ENCODE peak calls at places on chromosomes 1 and 21, in five cellular contexts. S is IMR-90, D is fibroblast of lung, W is tibial nerve, C is mucosa of descending colon. M is an unnamed sample. For H3K4me1, the result is how much of the 10 kb centered on the place peaks cover.

GRCh38 chr1:78043436-78043835 is 2.3 kb upstream of the GIPC2 start:
- DNase-seq in S (no peak), C (no peak), W (no peak), D (no peak), M (no peak)

GRCh38 chr1:81703736-81704463 is 96.8 kb upstream of the ADGRL2 start:
- DNase-seq in C (no peak), D (peak), S (peak), W (no peak), M (no peak)

GRCh38 chr1:94083653-94084052 is 37.3 kb downstream of the ABCA4 start:
- DNase-seq in C (no peak), D (no peak), S (no peak), W (no peak), M (no peak)

GRCh38 chr1:25799758-25800537 is at the start of gene SELENON:
- DNase-seq in S (peak), D (peak), C (peak), W (no peak), M (no peak)

GRCh38 chr1:31782066-31782762 is 18.1 kb upstream of the ADGRB2 start:
- DNase-seq in C (peak), S (no peak), W (no peak), D (no peak), M (no peak)

GRCh38 chr1:20165522-20165951 is 20.4 kb upstream of the UBXN10 start:
- DNase-seq in D (no peak), C (no peak), W (no peak), S (no peak), M (no peak)

GRCh38 chr21:32702702-32703101 is 25.1 kb downstream of the SYNJ1 start:
- DNase-seq in D (peak), C (no peak), S (peak), W (no peak), M (no peak)

GRCh38 chr1:24535021-24535424 is 20.9 kb upstream of the NCMAP start:
- DNase-seq in C (peak), D (no peak), W (no peak), S (no peak), M (no peak)

GRCh38 chr1:203629509-203630082 is 3.0 kb downstream of the ATP2B4 start:
- DNase-seq in C (peak), S (peak), D (peak), W (peak), M (no peak)

GRCh38 chr1:6509603-6510291 is 18.3 kb upstream of the PLEKHG5 start:
- DNase-seq in D (no peak), S (no peak), W (no peak), C (no peak), M (no peak)

GRCh38 chr1:61531725-61532124 is 193.2 kb downstream of the TM2D1 start:
- DNase-seq in C (no peak), W (no peak), S (no peak), D (no peak), M (no peak)

GRCh38 chr1:220797553-220797952 is 10.8 kb downstream of the MTARC1 start:
- DNase-seq in C (no peak), D (peak), S (no peak), W (no peak), M (no peak)

GRCh38 chr1:228297822-228298221 is 90.0 kb downstream of the OBSCN start:
- DNase-seq in S (no peak), W (no peak), C (peak), D (no peak), M (no peak)

GRCh38 chr1:238088891-238089290 is 198.2 kb upstream of the ZP4 start:
- DNase-seq in D (peak), C (no peak), S (no peak), W (no peak), M (no peak)

GRCh38 chr1:94345148-94345721 is 73.0 kb upstream of the ABCD3 start:
- DNase-seq in D (no peak), S (no peak), W (no peak), C (no peak), M (no peak)

GRCh38 chr1:182525342-182525741 is 63.7 kb downstream of the RNASEL start:
- DNase-seq in W (no peak), C (no peak), S (no peak), D (no peak), M (no peak)

GRCh38 chr1:53979712-53980450 is 33.7 kb downstream of the LRRC42 start:
- DNase-seq in W (no peak), C (no peak), D (no peak), S (no peak), M (no peak)

GRCh38 chr1:26820784-26821269 is 5.7 kb upstream of the ZDHHC18 start:
- DNase-seq in D (no peak), W (no peak), C (peak), S (no peak), M (no peak)

GRCh38 chr1:112263464-112263863 is 132.6 kb upstream of the CTTNBP2NL start:
- DNase-seq in W (no peak), D (peak), S (peak), C (no peak), M (no peak)

GRCh38 chr21:29634410-29634809 is 305.4 kb downstream of the GRIK1 start:
- DNase-seq in D (no peak), C (no peak), W (no peak), S (no peak), M (no peak)

GRCh38 chr1:100380635-100381034 is 28.3 kb downstream of the CDC14A start:
- DNase-seq in W (no peak), S (no peak), C (no peak), D (no peak), M (no peak)
- H3K4me1 ChIP-seq in W (under half), S (under half), C (under half), D (under half), M (under half)

GRCh38 chr1:226672217-226672838 is 66.8 kb downstream of the ITPKB start:
- DNase-seq in S (no peak), W (no peak), C (no peak), D (no peak), M (no peak)
- H3K4me1 ChIP-seq in S (under half), W (under half), C (under half), D (under half), M (under half)

GRCh38 chr1:110048240-110048639 is 13.8 kb downstream of the STRIP1 start:
- DNase-seq in C (no peak), S (no peak), W (no peak), D (no peak), M (no peak)

GRCh38 chr1:110048923-110049601 is 14.6 kb downstream of the STRIP1 start:
- DNase-seq in D (no peak), S (no peak), C (no peak), W (no peak), M (no peak)

GRCh38 chr1:110050602-110051261 is 16.3 kb downstream of the STRIP1 start:
- DNase-seq in S (peak), D (no peak), W (no peak), C (no peak), M (no peak)

GRCh38 chr1:110051262-110051648 is 16.8 kb downstream of the STRIP1 start:
- DNase-seq in W (no peak), D (peak), S (peak), C (no peak), M (no peak)

GRCh38 chr1:110049801-110050601 is 15.6 kb downstream of the STRIP1 start:
- DNase-seq in C (no peak), S (no peak), D (no peak), W (no peak), M (no peak)
- H3K4me1 ChIP-seq in C (under half), S (under half), D (under half), W (under half), M (under half)

DNA sequence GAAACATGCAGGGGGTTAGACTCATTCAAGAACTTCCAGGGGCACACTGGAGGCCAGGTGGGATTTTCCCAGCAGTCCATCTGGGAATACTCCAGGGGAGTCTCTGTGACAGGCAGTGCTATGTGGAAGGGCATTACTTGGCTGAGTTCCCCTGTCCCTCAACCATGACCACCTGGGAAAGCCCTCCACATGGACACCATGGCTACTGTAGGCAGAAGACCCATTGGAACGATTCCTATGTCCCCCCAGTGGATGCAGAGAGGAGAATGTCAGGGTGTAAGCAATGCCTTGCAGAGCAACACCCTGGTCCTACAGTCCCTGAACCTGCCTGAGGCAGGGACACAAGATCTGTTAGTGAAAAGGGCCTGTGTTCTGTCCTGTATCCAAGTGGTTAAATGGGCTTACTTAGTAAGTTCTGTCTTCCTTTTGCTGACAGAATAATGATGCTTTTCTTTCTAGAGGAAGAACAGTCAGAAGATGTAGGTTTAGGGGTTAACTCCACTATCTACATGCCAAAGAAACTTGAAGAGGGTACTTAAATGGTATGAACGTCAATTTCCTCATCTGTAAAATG is 13.4 kb downstream of the SLAMF1 start:
- DNase-seq in D (no peak), C (no peak), S (no peak), W (no peak), M (no peak)
- H3K4me1 ChIP-seq in D (under half), C (under half), S (under half), W (under half), M (under half)

GRCh38 chr21:45117314-45117713 is 42.9 kb downstream of the ADARB1 start:
- DNase-seq in S (no peak), D (no peak), C (no peak), W (no peak), M (no peak)
- H3K4me1 ChIP-seq in S (under half), D (under half), C (under half), W (under half), M (under half)

GRCh38 chr1:206899717-206900116 is 2.5 kb downstream of the IL24 start:
- DNase-seq in C (no peak), S (no peak), W (no peak), D (no peak), M (no peak)

GRCh38 chr1:206900149-206900548 is 2.9 kb downstream of the IL24 start:
- DNase-seq in D (no peak), W (no peak), S (no peak), C (no peak), M (no peak)

GRCh38 chr1:206898089-206898908 is 1.1 kb downstream of the IL24 start:
- DNase-seq in S (peak), W (no peak), D (peak), C (no peak), M (no peak)

GRCh38 chr1:206897175-206897574 is at the start of gene IL24:
- DNase-seq in W (no peak), S (no peak), C (no peak), D (no peak), M (no peak)

GRCh38 chr1:206898909-206899431 is 1.7 kb downstream of the IL24 start:
- DNase-seq in S (no peak), W (no peak), D (no peak), C (no peak), M (no peak)
- H3K4me1 ChIP-seq in S (under half), W (under half), D (under half), C (under half), M (under half)

DNA sequence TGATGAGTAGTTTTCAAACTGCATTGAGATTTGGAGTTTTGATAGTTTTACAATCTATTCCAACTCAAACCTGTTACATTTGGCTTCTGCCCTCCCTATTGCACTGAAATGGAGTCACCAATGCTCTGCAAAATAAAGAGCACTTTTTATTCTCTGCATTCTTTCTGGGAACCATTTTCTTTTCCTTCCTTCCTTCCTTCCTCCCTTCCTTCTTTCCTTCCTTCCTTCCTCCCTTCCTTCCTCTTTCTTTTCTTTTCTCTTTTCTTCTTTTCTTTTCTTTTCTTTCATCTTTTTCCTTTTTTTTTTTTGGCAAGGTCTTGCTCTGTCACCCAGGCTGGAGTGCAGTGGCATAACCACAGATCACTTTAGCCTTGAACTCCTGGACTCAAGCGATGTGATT is 114.2 kb downstream of the TBX19 start:
- DNase-seq in D (no peak), C (no peak), W (no peak), S (no peak), M (no peak)
- H3K4me1 ChIP-seq in D (under half), C (under half), W (under half), S (under half), M (under half)

GRCh38 chr1:162605225-162605927 is 26.9 kb upstream of the DDR2 start:
- DNase-seq in S (peak), D (peak), C (no peak), W (no peak), M (no peak)

GRCh38 chr1:162612606-162613400 is 19.5 kb upstream of the DDR2 start:
- DNase-seq in D (peak), S (peak), C (no peak), W (peak), M (no peak)

GRCh38 chr1:162609306-162609705 is 23.0 kb upstream of the DDR2 start:
- DNase-seq in S (no peak), D (no peak), W (no peak), C (no peak), M (no peak)
- H3K4me1 ChIP-seq in S (under half), D (under half), W (under half), C (under half), M (under half)